ENCODE peak calls at places on chromosomes 7 and 10, in ten cellular contexts. U is ELF-1; J is WTC11; O is ELR; Z is stimulated activated CD4-positive, alpha-beta T cell treated with anti-CD3 and anti-CD28 coated beads, Interleukin-12 subunit alpha, Interleukin-12 subunit beta, amount 100 ng/mL, for 4 hours; N is iPS-NIHi11; S is astrocyte; Q is NCI-H345; I is CD4-positive, CD25-positive, alpha-beta regulatory T cell; B is astrocyte of the spinal cord. K is an unnamed sample.

GRCh38 chr7:7181519-7182155 is 707 bp upstream of the C1GALT1 start:
- DNase-seq in U (no peak), J (peak), O (peak), Z (peak), N (peak), S (peak), Q (peak), I (no peak), B (no peak), K (peak)

GRCh38 chr7:132732466-132732865 is 156.2 kb upstream of the PLXNA4 start:
- DNase-seq in U (no peak), J (no peak), O (no peak), Z (no peak), N (no peak), S (no peak), Q (no peak), I (no peak), B (no peak), K (no peak)

GRCh38 chr7:139095194-139095659 is 14.3 kb downstream of the ZC3HAV1 start:
- DNase-seq in U (peak), J (no peak), O (no peak), Z (no peak), N (no peak), S (no peak), Q (no peak), I (peak), B (no peak), K (no peak)

GRCh38 chr7:7212612-7213011 is 30.3 kb downstream of the C1GALT1 start:
- DNase-seq in U (no peak), J (no peak), O (no peak), Z (no peak), N (no peak), S (peak), Q (no peak), I (no peak), B (no peak), K (no peak)

GRCh38 chr10:31578181-31578852 is 259.3 kb downstream of the ZEB1 start:
- DNase-seq in U (no peak), J (no peak), O (no peak), Z (no peak), N (no peak), S (no peak), Q (peak), I (no peak), B (no peak), K (no peak)

GRCh38 chr7:151125459-151125834 is 39.2 kb downstream of the AGAP3 start:
- DNase-seq in U (peak), J (peak), O (no peak), Z (no peak), N (peak), S (no peak), Q (peak), I (no peak), B (peak), K (no peak)

GRCh38 chr7:117480978-117481377 is 1.2 kb downstream of the CFTR start:
- DNase-seq in U (no peak), J (no peak), O (no peak), Z (no peak), N (peak), S (no peak), Q (no peak), I (no peak), B (no peak), K (no peak)

GRCh38 chr7:15561840-15562239 is at the start of gene AGMO:
- DNase-seq in U (no peak), J (no peak), O (peak), Z (no peak), N (no peak), S (no peak), Q (peak), I (no peak), B (peak), K (peak)

GRCh38 chr7:158431941-158432347 is 155.7 kb downstream of the PTPRN2 start:
- DNase-seq in U (peak), J (no peak), O (peak), Z (no peak), N (no peak), S (peak), Q (no peak), I (no peak), B (peak), K (no peak)

GRCh38 chr7:36287371-36288241 is 102.1 kb upstream of the ANLN start:
- DNase-seq in U (no peak), J (no peak), O (peak), Z (peak), N (no peak), S (no peak), Q (peak), I (peak), B (no peak), K (peak)

GRCh38 chr10:9602930-9603459 is 1414.7 kb upstream of the CELF2 start:
- DNase-seq in U (no peak), J (no peak), O (no peak), Z (no peak), N (no peak), S (no peak), Q (no peak), I (no peak), B (no peak), K (no peak)

GRCh38 chr7:96090756-96091155 is 231.1 kb downstream of the SLC25A13 start:
- DNase-seq in U (no peak), J (no peak), O (no peak), Z (no peak), N (no peak), S (no peak), Q (no peak), I (no peak), B (no peak), K (peak)

GRCh38 chr7:81231203-81231922 is 312.5 kb upstream of the SEMA3C start:
- DNase-seq in U (no peak), J (no peak), O (no peak), Z (no peak), N (no peak), S (no peak), Q (no peak), I (no peak), B (no peak), K (no peak)

GRCh38 chr10:132464256-132465192 is 67.5 kb downstream of the PWWP2B start:
- DNase-seq in U (no peak), J (no peak), O (no peak), Z (no peak), N (no peak), S (no peak), Q (no peak), I (no peak), B (no peak), K (no peak)

GRCh38 chr7:129351320-129351719 is 82.9 kb upstream of the STRIP2 start:
- DNase-seq in U (no peak), J (no peak), O (peak), Z (no peak), N (no peak), S (peak), Q (no peak), I (no peak), B (peak), K (no peak)

GRCh38 chr10:13382759-13383753 is 35.0 kb upstream of the SEPHS1 start:
- DNase-seq in U (peak), J (peak), O (no peak), Z (no peak), N (peak), S (no peak), Q (peak), I (no peak), B (no peak), K (peak)

GRCh38 chr7:23530355-23530754 is 1.4 kb downstream of the TRA2A start:
- DNase-seq in U (peak), J (no peak), O (peak), Z (no peak), N (peak), S (peak), Q (peak), I (peak), B (peak), K (peak)

GRCh38 chr10:55370021-55370420 is 569.0 kb upstream of the PCDH15 start:
- DNase-seq in U (no peak), J (no peak), O (no peak), Z (no peak), N (no peak), S (peak), Q (no peak), I (no peak), B (peak), K (peak)

GRCh38 chr7:77442631-77443420 is 26.7 kb upstream of the GSAP start:
- DNase-seq in U (no peak), J (no peak), O (peak), Z (no peak), N (no peak), S (peak), Q (no peak), I (no peak), B (peak), K (no peak)

GRCh38 chr10:42753126-42753506 is 29.5 kb upstream of the BMS1 start:
- DNase-seq in U (peak), J (peak), O (peak), Z (peak), N (peak), S (peak), Q (peak), I (peak), B (peak), K (peak)

GRCh38 chr10:105844653-105845052 is 1203.6 kb downstream of the SORCS3 start:
- DNase-seq in U (no peak), J (no peak), O (no peak), Z (no peak), N (no peak), S (no peak), Q (no peak), I (no peak), B (no peak), K (peak)

GRCh38 chr10:6195376-6195775 is 7.4 kb upstream of the PFKFB3 start:
- DNase-seq in U (no peak), J (no peak), O (peak), Z (no peak), N (peak), S (peak), Q (no peak), I (no peak), B (peak), K (no peak)